ENCODE peak calls at places on chromosomes 12 and 14, in five cellular contexts. T is AG09319, X is foreskin fibroblast, H is A549, W is ascending aorta. P is an unnamed sample.

GRCh38 chr12:131046813-131047788 is 93.4 kb downstream of the ADGRD1 start:
- DNase-seq in W (no peak), T (no peak), H (peak; percentile 35), X (no peak), P (no peak)

GRCh38 chr12:47912575-47912974 is 7.8 kb upstream of the VDR start:
- DNase-seq in H (no peak), W (no peak), T (no peak), X (no peak), P (no peak)

GRCh38 chr12:48197549-48197966 is 5.5 kb downstream of the OR10AD1 start:
- DNase-seq in T (no peak), H (peak; percentile 70), W (no peak), X (no peak), P (peak; percentile 59)

GRCh38 chr14:91185721-91186120 is 58.8 kb downstream of the GPR68 start:
- DNase-seq in T (no peak), H (no peak), W (no peak), X (peak; percentile 23), P (no peak)

GRCh38 chr12:27015730-27016076 is 1.5 kb upstream of the TM7SF3 start:
- DNase-seq in W (no peak), H (peak; percentile 57), X (peak; percentile 12), T (no peak), P (no peak)

GRCh38 chr14:49621114-49621881 is 699 bp downstream of the MGAT2 start:
- DNase-seq in X (peak; percentile 44), H (peak; percentile 80), T (no peak), W (peak; percentile 85), P (no peak)

GRCh38 chr12:127964717-127965116 is 302.3 kb upstream of the TMEM132C start:
- DNase-seq in X (no peak), W (no peak), H (peak; percentile 18), T (no peak), P (no peak)

GRCh38 chr14:94451826-94452225 is 774 bp downstream of the SERPINA11 start:
- DNase-seq in X (no peak), H (no peak), T (no peak), W (no peak), P (no peak)

GRCh38 chr12:111424793-111425251 is 19.1 kb downstream of the SH2B3 start:
- DNase-seq in X (no peak), H (no peak), T (no peak), W (no peak), P (no peak)

GRCh38 chr12:42299392-42300308 is 26.2 kb downstream of the ZCRB1 start:
- DNase-seq in T (no peak), W (no peak), H (peak; percentile 49), X (peak; percentile 45), P (no peak)

GRCh38 chr12:51827925-51828818 is 20.3 kb downstream of the FIGNL2 start:
- DNase-seq in X (peak; percentile 28), W (no peak), T (no peak), H (peak; percentile 47), P (no peak)

GRCh38 chr12:119180380-119181040 is 1.8 kb downstream of the HSPB8 start:
- DNase-seq in X (no peak), H (peak; percentile 31), T (peak; percentile 27), W (peak; percentile 77), P (no peak)

GRCh38 chr12:2094597-2094996 is 41.8 kb downstream of the CACNA1C start:
- DNase-seq in H (no peak), W (no peak), T (no peak), X (peak; percentile 16), P (no peak)

GRCh38 chr14:75752086-75752485 is 91.0 kb downstream of the TTLL5 start:
- DNase-seq in H (no peak), T (no peak), X (no peak), W (no peak), P (no peak)

GRCh38 chr12:18805516-18806248 is 67.8 kb downstream of the CAPZA3 start:
- DNase-seq in W (no peak), T (no peak), H (no peak), X (no peak), P (no peak)

GRCh38 chr12:11171953-11172675 is 1.1 kb downstream of the SMIM10L1 start:
- DNase-seq in X (no peak), H (peak; percentile 21), T (no peak), W (no peak), P (no peak)

GRCh38 chr14:36207500-36207899 is 31.0 kb upstream of the PTCSC3 start:
- DNase-seq in H (peak; percentile 12), X (no peak), T (no peak), W (no peak), P (no peak)

GRCh38 chr12:81128930-81129554 is 51.2 kb downstream of the ACSS3 start:
- DNase-seq in X (peak; percentile 24), H (peak; percentile 61), T (peak; percentile 11), W (no peak), P (peak; percentile 15)

GRCh38 chr14:63174760-63175191 is 29.5 kb upstream of the RHOJ start:
- DNase-seq in T (no peak), H (peak; percentile 34), W (no peak), X (peak; percentile 12), P (no peak)

GRCh38 chr12:6278439-6279255 is 31.8 kb upstream of the PLEKHG6 start:
- DNase-seq in T (peak; percentile 65), X (peak; percentile 84), W (peak; percentile 93), H (peak; percentile 88), P (no peak)
- TF ChIP-seq CTCF in T (peak; percentile 29), X (peak; percentile 38), W (peak; percentile 100), H (peak; percentile 94), P (peak; percentile 96)

GRCh38 chr12:66549050-66549389 is 129.9 kb downstream of the GRIP1 start:
- DNase-seq in X (no peak), W (no peak), T (no peak), H (no peak), P (no peak)

GRCh38 chr12:66552753-66553152 is 126.1 kb downstream of the GRIP1 start:
- DNase-seq in T (no peak), H (no peak), W (no peak), X (no peak), P (no peak)

GRCh38 chr12:66550626-66551025 is 128.2 kb downstream of the GRIP1 start:
- DNase-seq in T (no peak), H (no peak), W (no peak), X (no peak), P (no peak)

DNA sequence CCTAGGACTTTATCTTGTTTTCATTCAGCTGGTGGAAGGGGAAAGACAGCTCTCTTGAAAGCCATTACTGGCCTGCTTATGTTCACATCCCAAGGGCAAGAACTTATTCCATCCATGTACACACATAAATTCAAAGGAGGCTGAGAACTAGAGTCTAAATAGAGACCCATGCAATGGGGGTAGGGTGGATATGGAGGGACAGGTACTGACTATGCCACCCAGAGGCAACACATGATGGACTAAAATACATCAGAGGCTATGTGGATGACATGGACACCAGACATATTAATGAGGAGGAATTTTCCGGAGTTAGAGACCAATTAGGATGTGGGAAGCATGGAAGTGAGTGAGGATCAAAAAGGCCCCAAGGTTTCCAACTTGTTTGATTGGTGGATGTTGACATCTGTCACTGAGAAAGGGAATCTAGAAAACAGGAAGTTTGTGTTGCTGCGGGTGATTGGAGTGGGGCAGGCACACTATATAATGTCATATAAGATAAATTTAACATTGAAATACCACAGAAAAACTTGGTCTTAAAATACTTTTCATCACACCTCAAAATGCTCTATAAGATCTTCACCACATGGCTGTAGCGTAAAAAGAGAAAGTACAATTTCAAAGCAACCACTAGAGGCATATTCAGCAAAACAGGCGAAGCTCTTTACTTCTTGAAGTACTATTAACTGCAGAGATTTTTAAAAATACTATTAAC is 130.4 kb downstream of the GRIP1 start:
- DNase-seq in T (no peak), W (no peak), X (no peak), H (no peak), P (no peak)
- TF ChIP-seq CTCF in T (no peak), W (no peak), X (no peak), H (no peak), P (peak; percentile 37)

DNA sequence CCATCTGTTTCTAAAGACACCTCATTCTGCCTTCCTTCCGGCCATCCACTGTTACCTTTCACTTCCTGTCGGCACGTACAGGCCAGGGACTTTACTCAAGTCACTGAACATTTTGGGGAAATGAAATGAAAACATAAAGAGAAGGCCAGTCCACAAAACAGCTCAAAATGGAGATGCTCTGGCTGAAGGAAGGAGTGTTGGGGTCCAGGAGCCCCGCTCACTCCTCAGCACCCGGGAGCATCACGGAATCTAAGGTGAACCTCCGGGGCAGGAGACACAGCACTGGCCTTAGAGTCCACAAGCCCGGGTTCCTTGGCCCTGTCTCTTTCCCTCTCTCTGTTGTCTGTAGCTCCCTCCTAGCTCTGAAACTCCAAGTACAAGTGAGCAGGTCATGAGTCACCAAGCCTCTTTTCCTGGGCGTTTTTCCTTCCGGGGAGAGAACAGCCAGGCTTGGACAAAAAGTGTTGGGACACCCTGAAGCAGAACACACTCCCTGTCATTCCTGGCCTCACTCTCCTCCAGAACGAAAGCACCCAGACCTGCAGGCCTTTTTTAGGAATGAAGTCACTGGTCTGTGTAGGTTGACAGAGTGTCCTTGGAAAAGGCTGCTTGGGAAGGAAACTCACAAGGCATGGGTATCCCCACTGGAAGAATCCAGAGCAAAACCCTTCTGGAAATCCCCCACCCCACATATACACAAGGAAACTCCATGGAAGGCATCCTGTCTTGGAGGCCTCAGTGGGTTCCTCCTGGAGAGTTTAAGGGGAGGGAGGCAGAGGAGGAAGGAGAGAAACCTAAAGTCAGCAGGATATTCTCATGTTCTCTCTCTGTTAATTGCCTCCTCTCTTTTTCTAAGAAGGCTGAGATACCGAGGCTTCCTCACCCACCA is 245.3 kb downstream of the ZFP36L1 start:
- DNase-seq in T (peak; percentile 34), X (peak; percentile 91), H (peak; percentile 83), W (peak; percentile 96), P (peak; percentile 27)
- TF ChIP-seq CTCF in T (no peak), X (no peak), H (no peak), W (no peak), P (no peak)

GRCh38 chr12:15770021-15770420 is 19.2 kb downstream of the EPS8 start:
- DNase-seq in H (no peak), T (no peak), W (no peak), X (no peak), P (no peak)
- TF ChIP-seq CTCF in H (no peak), T (no peak), W (no peak), X (no peak), P (no peak)

DNA sequence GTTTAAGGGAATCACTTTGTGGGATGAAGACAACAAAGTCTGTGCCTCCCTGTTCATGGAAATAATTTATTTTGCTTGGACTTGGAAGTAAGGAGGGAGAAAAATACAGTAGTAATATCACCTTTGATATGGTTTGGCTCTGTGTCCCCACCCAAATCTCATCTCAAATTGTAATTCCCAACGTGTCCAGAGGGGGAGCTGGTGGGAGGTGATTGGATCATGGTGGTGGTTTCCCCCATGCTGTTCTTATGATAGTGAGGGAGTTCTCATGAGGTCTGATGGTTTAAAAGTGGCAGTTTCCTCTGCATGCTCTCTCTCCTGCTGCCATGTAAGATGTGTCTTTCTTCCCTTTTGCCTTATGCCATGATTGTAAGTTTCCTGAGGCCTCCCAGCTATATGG is 460.7 kb downstream of the NOVA1 start:
- DNase-seq in W (no peak), X (no peak), H (no peak), T (no peak), P (no peak)
- TF ChIP-seq CTCF in W (no peak), X (no peak), H (no peak), T (no peak), P (peak; percentile 13)

DNA sequence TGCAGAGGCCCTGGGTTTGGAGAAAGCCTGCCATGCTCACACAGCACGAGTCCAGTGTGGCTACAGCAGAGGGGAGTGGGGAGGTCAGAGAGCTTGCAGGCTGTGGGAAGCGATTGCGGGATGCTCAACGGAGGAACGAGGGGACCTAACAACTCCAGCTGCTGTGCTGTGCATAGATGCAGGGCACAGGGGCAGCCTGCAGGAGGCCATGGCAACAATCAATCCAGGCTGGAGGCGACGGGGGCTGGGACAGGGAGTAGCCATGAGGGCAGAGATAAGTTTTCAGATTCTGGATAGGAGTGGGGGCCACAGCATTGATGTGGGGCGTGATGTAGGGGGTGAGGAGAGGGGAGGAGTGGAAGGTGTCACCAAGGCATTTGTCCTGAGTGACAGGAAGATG is 20.6 kb downstream of the FAIM2 start:
- DNase-seq in X (no peak), W (no peak), T (no peak), H (no peak), P (no peak)
- TF ChIP-seq CTCF in X (no peak), W (no peak), T (no peak), H (no peak), P (no peak)

GRCh38 chr14:55265197-55265596 is 6.0 kb upstream of the FBXO34 start:
- DNase-seq in T (no peak), H (peak; percentile 41), X (no peak), W (no peak), P (no peak)
- TF ChIP-seq CTCF in T (no peak), H (no peak), X (no peak), W (no peak), P (no peak)